ENCODE peak calls at places on chromosome 1, in six cellular contexts. D, S, X, Z, R and V are unnamed samples.

GRCh38 chr1:9539829-9540550 is 725 bp downstream of the SLC25A33 start:
- DNase-seq in D (no peak), S (no peak), X (peak; percentile 85), Z (peak; percentile 62), R (peak; percentile 88), V (peak; percentile 73)

GRCh38 chr1:86155061-86155806 is 1.3 kb downstream of the COL24A1 start:
- DNase-seq in D (no peak), S (no peak), X (peak; percentile 34), Z (peak; percentile 49), R (peak; percentile 77), V (peak; percentile 22)

GRCh38 chr1:155219592-155220031 is 11.1 kb downstream of the MTX1 start:
- DNase-seq in D (no peak), S (no peak), X (peak; percentile 50), Z (no peak), R (no peak), V (no peak)

GRCh38 chr1:93908394-93909145 is 660 bp downstream of the GCLM start:
- DNase-seq in D (no peak), S (peak; percentile 46), X (peak; percentile 68), Z (peak; percentile 41), R (peak; percentile 84), V (peak; percentile 68)

GRCh38 chr1:237789619-237790018 is 101.1 kb downstream of the ZP4 start:
- DNase-seq in D (no peak), S (no peak), X (peak; percentile 13), Z (no peak), R (no peak), V (no peak)

GRCh38 chr1:9872430-9873165 is 37.5 kb downstream of the CTNNBIP1 start:
- DNase-seq in D (no peak), S (no peak), X (no peak), Z (no peak), R (no peak), V (no peak)

GRCh38 chr1:232319106-232319505 is 310.8 kb downstream of the SIPA1L2 start:
- DNase-seq in D (no peak), S (no peak), X (no peak), Z (peak; percentile 94), R (no peak), V (no peak)

GRCh38 chr1:53362851-53363642 is 35.2 kb upstream of the LRP8 start:
- DNase-seq in D (no peak), S (peak; percentile 23), X (no peak), Z (no peak), R (peak; percentile 72), V (peak; percentile 7)

GRCh38 chr1:215269955-215270354 is 187.4 kb downstream of the KCNK2 start:
- DNase-seq in D (no peak), S (no peak), X (no peak), Z (no peak), R (no peak), V (no peak)

GRCh38 chr1:223429313-223429731 is 36.1 kb downstream of the CCDC185 start:
- DNase-seq in D (no peak), S (no peak), X (no peak), Z (peak; percentile 42), R (no peak), V (peak; percentile 29)

GRCh38 chr1:233075045-233075444 is 124.6 kb downstream of the NTPCR start:
- DNase-seq in D (no peak), S (no peak), X (no peak), Z (no peak), R (no peak), V (no peak)

GRCh38 chr1:222931018-222931417 is 116.2 kb downstream of the DISP1 start:
- DNase-seq in D (no peak), S (no peak), X (no peak), Z (no peak), R (no peak), V (no peak)

GRCh38 chr1:93471284-93471683 is 23.4 kb downstream of the FNBP1L start:
- DNase-seq in D (no peak), S (no peak), X (no peak), Z (no peak), R (no peak), V (no peak)

GRCh38 chr1:24112381-24113169 is 640 bp upstream of the MYOM3 start:
- DNase-seq in D (peak; percentile 18), S (no peak), X (peak; percentile 88), Z (peak; percentile 89), R (peak; percentile 89), V (peak; percentile 88)

GRCh38 chr1:109625601-109626560 is 6.2 kb downstream of the AMPD2 start:
- DNase-seq in D (no peak), S (no peak), X (no peak), Z (no peak), R (no peak), V (no peak)

GRCh38 chr1:71755441-71755840 is 526.9 kb downstream of the NEGR1 start:
- DNase-seq in D (no peak), S (no peak), X (no peak), Z (no peak), R (no peak), V (no peak)

GRCh38 chr1:58717979-58718378 is 18.1 kb upstream of the MYSM1 start:
- DNase-seq in D (no peak), S (no peak), X (no peak), Z (no peak), R (no peak), V (no peak)

GRCh38 chr1:245971711-245972085 is 535.4 kb downstream of the SMYD3 start:
- DNase-seq in D (no peak), S (no peak), X (no peak), Z (no peak), R (no peak), V (no peak)

GRCh38 chr1:222552882-222553281 is 5.0 kb upstream of the HHIPL2 start:
- DNase-seq in D (no peak), S (no peak), X (no peak), Z (no peak), R (no peak), V (no peak)

GRCh38 chr1:27603962-27604578 is at the start of gene AHDC1:
- DNase-seq in D (peak; percentile 65), S (peak; percentile 93), X (peak; percentile 96), Z (peak; percentile 95), R (peak; percentile 97), V (peak; percentile 96)

GRCh38 chr1:25996966-25997758 is 701 bp downstream of the PAFAH2 start:
- DNase-seq in D (no peak), S (no peak), X (peak; percentile 74), Z (no peak), R (peak; percentile 24), V (peak; percentile 73)

GRCh38 chr1:236576004-236576403 is 28.3 kb downstream of the HEATR1 start:
- DNase-seq in D (no peak), S (no peak), X (no peak), Z (no peak), R (no peak), V (no peak)

GRCh38 chr1:81505831-81506230 is 294.9 kb upstream of the ADGRL2 start:
- DNase-seq in D (no peak), S (no peak), X (no peak), Z (no peak), R (no peak), V (no peak)

GRCh38 chr1:37482796-37483744 is 8.7 kb downstream of the ZC3H12A start:
- DNase-seq in D (no peak), S (no peak), X (no peak), Z (no peak), R (no peak), V (no peak)
- H3K27ac ChIP-seq in D (no peak overlapping the region), S (peak overlapping the region; percentile 98), X (no peak overlapping the region), Z (no peak overlapping the region), R (no peak overlapping the region), V (peak overlapping the region; percentile 74)

GRCh38 chr1:47186267-47187185 is 3.3 kb downstream of the PDZK1IP1 start:
- DNase-seq in D (no peak), S (peak; percentile 30), X (peak; percentile 45), Z (no peak), R (peak; percentile 66), V (no peak)
- H3K27me3 ChIP-seq in D (no peaks in the 10 kb centered on the region), S (no peaks in the 10 kb centered on the region), X (no peaks in the 10 kb centered on the region), Z (peaks cover 5% of the 10 kb centered on the region), R (no peaks in the 10 kb centered on the region), V (peaks cover 22% of the 10 kb centered on the region)

GRCh38 chr1:159780583-159781582 is at the start of gene DUSP23:
- DNase-seq in D (peak; percentile 96), S (peak; percentile 95), X (peak; percentile 97), Z (peak; percentile 98), R (peak; percentile 99), V (peak; percentile 99)
- H3K4me3 ChIP-seq in D (peak within 1 kb of the TSS; percentile 60), S (peak within 1 kb of the TSS; percentile 55), X (peak within 1 kb of the TSS; percentile 35), Z (peak within 1 kb of the TSS; percentile 83), R (peak within 1 kb of the TSS; percentile 39), V (peak within 1 kb of the TSS; percentile 82)

GRCh38 chr1:33330906-33331305 is 10.0 kb upstream of the A3GALT2 start:
- DNase-seq in D (no peak), S (no peak), X (no peak), Z (no peak), R (no peak), V (peak; percentile 55)

GRCh38 chr1:33334081-33334552 is 13.2 kb upstream of the A3GALT2 start:
- DNase-seq in D (no peak), S (no peak), X (no peak), Z (peak; percentile 63), R (peak; percentile 90), V (peak; percentile 89)

GRCh38 chr1:33331444-33332356 is 10.8 kb upstream of the A3GALT2 start:
- DNase-seq in D (no peak), S (no peak), X (no peak), Z (no peak), R (peak; percentile 46), V (peak; percentile 67)

GRCh38 chr1:33332357-33332789 is 11.5 kb upstream of the A3GALT2 start:
- DNase-seq in D (no peak), S (no peak), X (no peak), Z (no peak), R (peak; percentile 70), V (no peak)

GRCh38 chr1:33332881-33333280 is 12.0 kb upstream of the A3GALT2 start:
- DNase-seq in D (no peak), S (no peak), X (no peak), Z (no peak), R (no peak), V (no peak)
- H3K27ac ChIP-seq in D (no peak overlapping the region), S (peak overlapping the region; percentile 99), X (peak overlapping the region; percentile 12), Z (peak overlapping the region; percentile 39), R (no peak overlapping the region), V (peak overlapping the region; percentile 98)

DNA sequence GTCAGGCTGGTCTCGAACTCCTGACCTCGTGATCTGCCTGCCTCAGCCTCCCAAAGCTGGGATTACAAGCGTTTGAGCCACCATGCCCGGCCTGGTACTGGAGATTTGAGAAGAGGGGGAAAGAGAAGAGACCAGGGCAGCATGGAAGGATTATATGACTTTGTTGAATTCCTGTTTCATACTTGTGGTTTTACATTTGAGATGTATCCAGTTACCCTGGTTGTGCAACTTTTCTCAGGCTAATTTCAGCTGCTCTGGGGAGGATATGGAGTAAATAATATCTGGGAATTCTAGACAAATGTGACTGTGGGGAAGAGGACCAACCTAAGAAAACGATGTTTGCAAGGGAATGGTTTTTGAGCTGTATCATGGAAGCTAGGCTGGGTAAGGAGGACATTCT is 89.5 kb upstream of the GREM2 start:
- DNase-seq in D (no peak), S (no peak), X (peak; percentile 18), Z (no peak), R (no peak), V (no peak)
- H3K27me3 ChIP-seq in D (no peaks in the 10 kb centered on the region), S (no peaks in the 10 kb centered on the region), X (no peaks in the 10 kb centered on the region), Z (no peaks in the 10 kb centered on the region), R (no peaks in the 10 kb centered on the region), V (no peaks in the 10 kb centered on the region)